ENCODE peak calls at places on chromosomes 6 and 20, in six cellular contexts. D, Y, G, V, F and S are unnamed samples.

GRCh38 chr6:83592770-83593394 is 80.5 kb downstream of the PRSS35 start:
- DNase-seq in D (no peak), Y (peak), G (peak), V (no peak), F (peak), S (no peak)

GRCh38 chr20:7406671-7407070 is 533.6 kb downstream of the HAO1 start:
- DNase-seq in D (no peak), Y (no peak), G (no peak), V (no peak), F (no peak), S (no peak)

GRCh38 chr6:30885999-30886896 is 1.9 kb downstream of the DDR1 start:
- DNase-seq in D (no peak), Y (peak), G (peak), V (no peak), F (peak), S (no peak)

GRCh38 chr6:156273065-156273711 is 504.0 kb upstream of the ARID1B start:
- DNase-seq in D (no peak), Y (no peak), G (no peak), V (no peak), F (no peak), S (no peak)

GRCh38 chr6:110317189-110317588 is 41.0 kb downstream of the METTL24 start:
- DNase-seq in D (no peak), Y (no peak), G (no peak), V (no peak), F (no peak), S (no peak)

GRCh38 chr6:112906737-112907136 is 559.6 kb downstream of the RFPL4B start:
- DNase-seq in D (peak), Y (no peak), G (peak), V (no peak), F (no peak), S (peak)

GRCh38 chr20:59566631-59567524 is 37.5 kb upstream of the PHACTR3 start:
- DNase-seq in D (no peak), Y (no peak), G (no peak), V (peak), F (no peak), S (no peak)

GRCh38 chr6:142313284-142313683 is 11.5 kb downstream of the ADGRG6 start:
- DNase-seq in D (no peak), Y (no peak), G (peak), V (no peak), F (no peak), S (no peak)

GRCh38 chr6:98539669-98540207 is 294.6 kb upstream of the POU3F2 start:
- DNase-seq in D (no peak), Y (peak), G (no peak), V (no peak), F (peak), S (no peak)

GRCh38 chr6:1554881-1555569 is 54.7 kb upstream of the FOXC1 start:
- DNase-seq in D (peak), Y (peak), G (peak), V (peak), F (peak), S (no peak)
- TF ChIP-seq CTCF in D (peak), Y (peak), G (peak), V (peak), F (peak), S (peak)

DNA sequence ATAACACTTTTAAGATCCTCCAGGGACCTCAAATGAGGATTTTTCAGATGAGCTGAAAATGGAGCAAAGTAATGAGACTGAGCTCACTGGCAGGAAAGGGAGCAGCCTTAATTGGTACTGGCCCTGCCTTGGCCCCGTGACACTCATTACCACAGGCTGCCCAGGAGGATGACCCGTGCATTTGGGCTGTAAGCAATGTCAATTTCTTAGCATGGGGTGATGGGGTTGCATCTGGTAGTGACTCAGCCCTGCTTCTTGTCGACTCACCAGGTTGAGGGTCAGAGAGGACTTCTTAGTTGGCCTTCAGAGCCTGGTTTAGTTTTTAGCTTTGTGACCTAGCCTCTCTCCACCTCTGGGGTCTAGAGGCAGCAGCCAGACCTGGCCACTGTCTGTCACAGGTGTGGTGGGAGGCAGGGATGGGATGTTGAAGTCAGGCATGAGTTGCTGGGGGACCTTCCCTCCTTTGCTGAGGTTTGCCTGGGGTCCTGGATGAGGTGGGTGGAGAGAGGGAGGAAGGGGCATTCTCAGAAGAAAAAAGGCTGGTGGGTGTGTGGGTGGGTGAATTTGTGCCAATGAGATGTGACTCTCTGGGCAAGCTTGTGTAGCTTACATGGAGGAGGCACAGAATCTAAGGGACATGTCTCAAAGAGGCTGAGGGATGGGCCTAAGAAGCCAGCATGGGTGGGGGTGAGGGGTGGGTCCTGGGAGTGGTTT is 25.9 kb upstream of the EPB41L1 start:
- DNase-seq in D (no peak), Y (no peak), G (peak), V (no peak), F (no peak), S (no peak)
- TF ChIP-seq CTCF in D (no peak), Y (no peak), G (no peak), V (no peak), F (no peak), S (no peak)

GRCh38 chr6:147285087-147285855 is 81.1 kb downstream of the STXBP5 start:
- DNase-seq in D (no peak), Y (peak), G (peak), V (no peak), F (peak), S (peak)
- TF ChIP-seq CTCF in D (peak), Y (no peak), G (peak), V (peak), F (peak), S (peak)

GRCh38 chr20:1588869-1589460 is 30.8 kb downstream of the SIRPB1 start:
- DNase-seq in D (no peak), Y (no peak), G (no peak), V (no peak), F (no peak), S (no peak)
- TF ChIP-seq CTCF in D (no peak), Y (no peak), G (peak), V (no peak), F (no peak), S (no peak)

GRCh38 chr6:125807293-125807692 is 16.5 kb downstream of the NCOA7 start:
- DNase-seq in D (no peak), Y (no peak), G (no peak), V (no peak), F (no peak), S (no peak)

GRCh38 chr6:125804264-125804663 is 13.5 kb downstream of the NCOA7 start:
- DNase-seq in D (no peak), Y (no peak), G (no peak), V (no peak), F (peak), S (no peak)

GRCh38 chr6:125808060-125808459 is 17.3 kb downstream of the NCOA7 start:
- DNase-seq in D (no peak), Y (no peak), G (no peak), V (no peak), F (no peak), S (no peak)

GRCh38 chr6:125808591-125808990 is 17.8 kb downstream of the NCOA7 start:
- DNase-seq in D (no peak), Y (no peak), G (no peak), V (no peak), F (no peak), S (no peak)

GRCh38 chr6:125806813-125807212 is 16.1 kb downstream of the NCOA7 start:
- DNase-seq in D (no peak), Y (no peak), G (no peak), V (no peak), F (no peak), S (no peak)
- TF ChIP-seq CTCF in D (no peak), Y (no peak), G (no peak), V (no peak), F (no peak), S (no peak)